ENCODE peak calls at places on chromosomes 6 and 20, in six cellular contexts. N, U, I, X, A and M are unnamed samples.

GRCh38 chr6:140677781-140678528 is 1303.5 kb upstream of the CITED2 start:
- DNase-seq in I (no peak), U (no peak), N (no peak), X (no peak), A (no peak), M (no peak)

GRCh38 chr6:105593056-105593455 is 190.2 kb upstream of the PREP start:
- DNase-seq in U (no peak), X (no peak), I (no peak), A (peak), N (no peak), M (no peak)

GRCh38 chr6:32752580-32752979 is 10.8 kb downstream of the HLA-DQB2 start:
- DNase-seq in I (no peak), A (peak), U (no peak), X (no peak), N (no peak), M (no peak)

GRCh38 chr6:115969207-115969929 is 91.3 kb downstream of the FRK start:
- DNase-seq in X (peak), U (no peak), A (peak), I (no peak), N (no peak), M (peak)

GRCh38 chr20:50723672-50724071 is 7.7 kb upstream of the PARD6B start:
- DNase-seq in X (no peak), I (no peak), N (no peak), A (no peak), U (no peak), M (no peak)

GRCh38 chr20:51810155-51811039 is 8.1 kb upstream of the SALL4 start:
- DNase-seq in U (no peak), N (no peak), I (no peak), X (no peak), A (no peak), M (no peak)

GRCh38 chr20:49323622-49324238 is 45.9 kb upstream of the ZNFX1 start:
- DNase-seq in X (peak), N (no peak), A (peak), I (peak), U (no peak), M (peak)

GRCh38 chr6:23307516-23307915 is 738.1 kb downstream of the HDGFL1 start:
- DNase-seq in A (no peak), U (no peak), I (no peak), N (no peak), X (no peak), M (no peak)

GRCh38 chr20:40948352-40949267 is 80.0 kb upstream of the TOP1 start:
- DNase-seq in N (no peak), X (no peak), I (no peak), A (peak), U (no peak), M (peak)

GRCh38 chr20:36677422-36677771 is 31.4 kb upstream of the SLA2 start:
- DNase-seq in U (no peak), X (no peak), I (no peak), A (no peak), N (no peak), M (no peak)

GRCh38 chr6:3195377-3195694 is 32.1 kb downstream of the TUBB2B start:
- DNase-seq in N (no peak), I (no peak), X (no peak), A (no peak), U (no peak), M (no peak)

GRCh38 chr6:168373389-168373788 is 53.8 kb upstream of the DACT2 start:
- DNase-seq in I (no peak), U (no peak), X (no peak), N (no peak), A (no peak), M (no peak)

GRCh38 chr6:143620461-143620860 is 57.3 kb upstream of the PHACTR2 start:
- DNase-seq in N (no peak), I (peak), U (no peak), A (peak), X (peak), M (peak)

GRCh38 chr6:139990865-139991264 is 616.4 kb upstream of the CITED2 start:
- DNase-seq in U (no peak), A (peak), X (peak), N (peak), I (no peak), M (no peak)

GRCh38 chr20:6599876-6600275 is 167.6 kb upstream of the BMP2 start:
- DNase-seq in X (peak), I (no peak), U (no peak), A (peak), N (no peak), M (peak)

GRCh38 chr6:1190361-1190760 is 121.5 kb upstream of the FOXQ1 start:
- DNase-seq in N (no peak), X (peak), U (no peak), A (peak), I (peak), M (peak)

GRCh38 chr20:35616465-35617396 is 1.1 kb downstream of the SPAG4 start:
- DNase-seq in U (peak), X (peak), N (peak), I (peak), A (peak), M (peak)

GRCh38 chr6:40585661-40586269 is 1.4 kb downstream of the LRFN2 start:
- DNase-seq in U (no peak), I (no peak), X (no peak), A (no peak), N (no peak), M (no peak)

GRCh38 chr6:131831392-131831791 is 23.6 kb downstream of the ENPP1 start:
- DNase-seq in X (peak), U (no peak), I (no peak), A (peak), N (peak), M (peak)

GRCh38 chr6:165231581-165232276 is 77.7 kb downstream of the C6orf118 start:
- DNase-seq in I (no peak), U (no peak), A (peak), N (no peak), X (peak), M (peak)

GRCh38 chr20:21191839-21192238 is 66.0 kb downstream of the KIZ start:
- DNase-seq in U (no peak), N (no peak), A (no peak), I (no peak), X (no peak), M (no peak)

GRCh38 chr6:13761361-13762036 is 49.9 kb upstream of the RANBP9 start:
- DNase-seq in I (no peak), N (no peak), U (no peak), A (peak), X (no peak), M (peak)

GRCh38 chr6:3438190-3439167 is 18.4 kb downstream of the SLC22A23 start:
- DNase-seq in X (peak), A (peak), I (no peak), U (no peak), N (peak), M (peak)

GRCh38 chr20:17598013-17598550 is 28.2 kb downstream of the DSTN start:
- DNase-seq in X (no peak), U (no peak), A (no peak), I (no peak), N (no peak), M (no peak)

GRCh38 chr20:61899971-61900370 is 165.7 kb downstream of the TAF4 start:
- DNase-seq in U (no peak), N (no peak), X (no peak), A (no peak), I (no peak), M (no peak)

GRCh38 chr6:127191716-127192115 is 73.2 kb downstream of the RSPO3 start:
- DNase-seq in N (no peak), U (no peak), X (no peak), I (no peak), A (peak), M (peak)

GRCh38 chr20:43721097-43721428 is 5.7 kb downstream of the GTSF1L start:
- DNase-seq in X (no peak), A (no peak), U (no peak), I (no peak), N (no peak), M (no peak)

GRCh38 chr6:169441292-169441691 is 187.6 kb upstream of the THBS2 start:
- DNase-seq in X (no peak), U (no peak), N (no peak), I (no peak), A (no peak), M (no peak)

GRCh38 chr6:55892749-55893357 is 17.5 kb upstream of the BMP5 start:
- DNase-seq in A (no peak), X (no peak), I (peak), N (no peak), U (no peak), M (peak)

GRCh38 chr6:55882731-55883595 is 7.6 kb upstream of the BMP5 start:
- DNase-seq in A (peak), I (peak), U (no peak), X (peak), N (no peak), M (peak)

GRCh38 chr6:55886185-55886836 is 10.9 kb upstream of the BMP5 start:
- DNase-seq in X (no peak), I (no peak), U (no peak), N (no peak), A (peak), M (peak)

DNA sequence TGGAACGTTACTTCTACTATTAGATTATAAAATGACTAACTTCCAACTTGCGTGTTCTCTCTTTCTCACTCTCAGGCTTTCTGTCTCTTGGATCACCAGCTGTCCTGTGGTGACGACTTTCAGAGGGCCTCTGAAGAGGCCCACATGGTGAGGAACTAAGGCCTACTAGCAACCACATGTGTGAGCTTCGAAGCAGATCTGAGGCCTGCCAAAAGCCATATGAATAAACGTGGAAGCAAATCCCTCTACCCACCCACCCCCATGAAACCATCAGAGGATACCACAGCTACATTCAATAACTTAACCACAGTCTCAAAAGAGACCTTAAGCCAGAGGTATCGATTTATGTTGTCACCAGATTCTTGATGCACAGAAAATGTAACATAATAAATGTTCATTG is 13.5 kb upstream of the BMP5 start:
- DNase-seq in N (no peak), X (no peak), U (no peak), I (no peak), A (no peak), M (no peak)
- TF ChIP-seq CTCF in N (no peak), X (no peak), U (no peak), I (no peak), A (no peak), M (no peak)

GRCh38 chr20:63775096-63775978 is 35.8 kb downstream of the SLC2A4RG start:
- DNase-seq in U (no peak), I (no peak), N (no peak), A (no peak), X (peak), M (peak)

GRCh38 chr20:63778857-63779256 is 39.3 kb downstream of the SLC2A4RG start:
- DNase-seq in U (no peak), X (no peak), N (no peak), I (no peak), A (no peak), M (no peak)

GRCh38 chr20:63778034-63778752 is 38.6 kb downstream of the SLC2A4RG start:
- DNase-seq in N (no peak), U (no peak), X (no peak), A (peak), I (no peak), M (no peak)

GRCh38 chr20:63774348-63774735 is 34.8 kb downstream of the SLC2A4RG start:
- DNase-seq in I (no peak), A (no peak), N (no peak), U (no peak), X (no peak), M (peak)

DNA sequence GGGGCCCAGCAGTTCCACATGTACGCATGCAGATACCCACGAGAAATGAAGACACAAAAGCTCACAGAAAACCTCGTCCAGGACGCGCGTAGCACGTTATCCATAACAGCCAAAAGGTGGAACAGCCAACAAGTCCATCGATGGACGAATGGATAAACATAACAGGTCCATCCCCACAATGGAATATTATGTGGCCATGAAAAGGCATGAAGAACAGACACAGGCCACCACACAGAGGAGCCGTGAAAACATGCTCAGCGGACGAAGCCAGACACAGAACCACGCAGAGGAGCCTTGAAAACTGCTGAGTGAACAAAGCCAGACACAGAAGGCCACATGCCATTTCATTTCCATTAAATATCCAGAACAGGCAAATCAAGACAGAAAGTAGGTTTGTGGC is 38.0 kb downstream of the SLC2A4RG start:
- DNase-seq in N (no peak), I (no peak), A (no peak), X (no peak), U (no peak), M (no peak)
- H3K4me3 ChIP-seq in N (no peak), I (no peak), A (no peak), X (no peak), U (no peak), M (no peak)

GRCh38 chr6:161101517-161101916 is 109.9 kb downstream of the MAP3K4 start:
- DNase-seq in A (peak), X (no peak), I (no peak), N (no peak), U (no peak), M (peak)
- TF ChIP-seq CTCF in A (no peak), X (peak), I (peak), N (no peak), U (no peak), M (peak)

GRCh38 chr6:26304213-26305096 is 60.5 kb upstream of the BTN3A2 start:
- DNase-seq in X (peak), A (peak), U (no peak), N (no peak), I (peak), M (peak)

GRCh38 chr6:26302941-26303559 is 61.9 kb upstream of the BTN3A2 start:
- DNase-seq in U (no peak), N (no peak), X (no peak), A (no peak), I (no peak), M (no peak)

GRCh38 chr6:26306248-26306647 is 58.8 kb upstream of the BTN3A2 start:
- DNase-seq in N (no peak), X (no peak), A (no peak), U (no peak), I (no peak), M (peak)

GRCh38 chr6:26307830-26308229 is 57.2 kb upstream of the BTN3A2 start:
- DNase-seq in I (no peak), U (no peak), X (no peak), A (no peak), N (no peak), M (no peak)

DNA sequence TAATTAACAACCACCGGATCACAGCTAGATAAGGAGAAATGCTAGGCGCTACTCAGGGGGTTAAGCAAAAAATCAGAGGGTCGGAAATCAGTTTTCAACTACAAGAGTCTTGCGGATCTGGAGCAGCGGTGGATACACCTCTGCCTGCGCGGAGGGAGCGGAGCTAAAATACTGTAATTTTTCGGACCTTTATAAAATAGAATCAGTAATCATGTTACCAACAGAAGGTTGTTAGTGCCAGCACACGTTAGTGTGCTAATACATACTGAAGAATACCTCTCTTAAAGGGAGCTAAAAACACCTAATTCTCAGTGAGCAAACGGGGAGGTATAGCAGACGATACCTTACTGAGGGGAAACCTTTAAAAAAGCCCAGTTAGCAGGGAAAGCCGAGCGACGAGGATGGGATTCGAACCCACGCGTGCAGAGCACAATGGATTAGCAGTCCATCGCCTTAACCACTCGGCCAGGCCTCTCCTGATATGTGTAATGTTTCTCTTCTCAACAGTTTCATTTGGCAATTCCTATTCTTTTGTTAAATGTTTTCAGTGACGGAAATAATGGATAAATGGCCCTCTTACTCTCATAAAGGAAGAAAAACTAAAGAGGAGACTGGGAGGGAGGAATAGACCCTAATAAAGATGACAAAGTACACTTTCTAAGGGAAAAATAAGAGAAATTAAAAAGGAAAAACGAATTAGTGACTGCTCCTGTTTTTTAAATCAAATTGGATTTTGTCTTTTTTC is 59.7 kb upstream of the BTN3A2 start:
- DNase-seq in N (no peak), A (peak), I (peak), U (peak), X (peak), M (peak)
- H3K4me3 ChIP-seq in N (peak), A (peak), I (peak), U (peak), X (peak), M (peak)

GRCh38 chr20:910840-911770 is 5.0 kb downstream of the ANGPT4 start:
- DNase-seq in U (no peak), N (peak), I (no peak), A (peak), X (peak), M (no peak)

GRCh38 chr20:913306-913849 is 2.8 kb downstream of the ANGPT4 start:
- DNase-seq in A (no peak), X (no peak), I (no peak), U (no peak), N (no peak), M (no peak)

GRCh38 chr20:910132-910839 is 5.8 kb downstream of the ANGPT4 start:
- DNase-seq in X (no peak), I (no peak), N (peak), A (peak), U (no peak), M (no peak)

GRCh38 chr20:909641-910040 is 6.5 kb downstream of the ANGPT4 start:
- DNase-seq in A (no peak), I (no peak), X (no peak), U (no peak), N (peak), M (no peak)

GRCh38 chr20:911882-912600 is 4.1 kb downstream of the ANGPT4 start:
- DNase-seq in U (no peak), X (no peak), A (no peak), I (no peak), N (no peak), M (no peak)
- TF ChIP-seq CTCF in U (no peak), X (no peak), A (no peak), I (no peak), N (no peak), M (no peak)

DNA sequence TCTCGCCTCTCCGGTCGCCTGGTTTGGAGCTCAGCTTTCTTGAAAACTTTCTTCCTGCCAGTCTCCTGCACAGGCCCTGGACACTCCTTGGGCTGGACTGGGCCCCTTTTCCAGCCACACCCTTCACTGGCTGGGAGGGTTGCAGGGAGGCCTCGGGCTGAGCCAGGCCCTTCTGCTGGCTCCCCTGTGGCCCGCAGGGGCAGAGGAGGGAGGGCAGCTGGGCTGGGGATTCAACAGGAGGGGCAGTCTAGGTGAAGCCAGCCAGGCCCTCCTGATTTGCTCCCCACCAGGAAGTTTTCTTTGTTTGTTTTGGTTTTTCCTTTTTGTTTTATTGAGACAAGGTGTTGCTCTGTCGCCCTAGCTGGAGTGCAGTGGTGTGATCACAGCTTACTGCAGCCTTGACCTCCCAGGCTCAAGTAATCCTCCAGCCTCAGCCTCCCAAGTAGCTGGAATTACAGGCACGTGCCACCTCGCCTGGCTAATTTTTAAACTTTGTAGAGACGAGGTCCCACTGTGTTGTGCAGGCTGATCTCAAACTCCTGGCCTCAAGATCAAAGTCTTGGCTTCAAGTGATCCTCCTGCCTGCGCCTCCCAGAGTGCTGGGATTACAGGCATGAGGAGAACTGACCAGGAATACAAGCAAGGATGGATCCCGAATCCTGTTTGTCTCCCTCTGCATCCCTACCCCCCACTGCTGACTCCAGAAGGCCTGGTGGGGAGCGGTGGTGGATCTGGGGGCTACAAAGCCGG is 23.5 kb upstream of the CDH22 start:
- DNase-seq in X (no peak), I (no peak), U (peak), N (no peak), A (no peak), M (no peak)
- H3K4me3 ChIP-seq in X (no peak), I (no peak), U (no peak), N (no peak), A (no peak), M (no peak)

GRCh38 chr6:53240763-53241162 is 92.1 kb upstream of the GCM1 start:
- DNase-seq in A (no peak), U (no peak), X (no peak), I (no peak), N (no peak), M (no peak)

GRCh38 chr6:53241936-53242335 is 93.3 kb upstream of the GCM1 start:
- DNase-seq in U (no peak), N (peak), A (no peak), I (no peak), X (no peak), M (peak)

GRCh38 chr6:53246924-53247323 is 98.3 kb upstream of the GCM1 start:
- DNase-seq in N (no peak), A (no peak), X (no peak), U (no peak), I (no peak), M (no peak)

GRCh38 chr6:53244958-53245357 is 96.3 kb upstream of the GCM1 start:
- DNase-seq in X (no peak), I (no peak), U (no peak), A (no peak), N (no peak), M (no peak)

DNA sequence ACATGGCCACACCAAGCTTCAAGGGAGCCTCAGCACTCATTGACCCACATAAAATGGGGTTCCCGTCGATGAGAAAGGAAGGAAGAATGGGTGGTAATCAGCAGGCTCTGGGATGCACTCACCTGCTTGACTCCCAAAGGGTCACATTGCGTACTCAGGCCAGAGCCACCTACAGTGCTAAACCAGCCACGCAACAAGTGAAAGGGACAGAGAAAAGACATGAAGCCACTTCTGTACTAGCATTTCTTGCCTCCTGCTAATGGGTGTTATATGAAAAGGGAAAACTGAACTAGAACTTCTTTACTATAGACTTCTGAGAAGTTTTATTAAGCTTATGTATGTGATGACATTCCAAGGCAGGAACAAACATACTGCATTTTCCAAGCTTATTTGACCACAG is 95.9 kb upstream of the GCM1 start:
- DNase-seq in A (no peak), I (no peak), N (no peak), U (no peak), X (no peak), M (no peak)
- TF ChIP-seq CTCF in A (no peak), I (no peak), N (no peak), U (no peak), X (no peak), M (no peak)